ENCODE peak calls at places on chromosome X, in nine cellular contexts. One of them, this sample, is unnamed. For H3K9me3, the result is how much of the 10 kb centered on the place peaks cover.

GRCh38 chrX:38694394-38694793 is 106.9 kb upstream of the MID1IP1 start:
- DNase-seq in uterus: no peak
- DNase-seq in heart left ventricle: no peak
- DNase-seq in ovary: no peak
- DNase-seq in GM23248: peak
- DNase-seq in Peyer's patch: no peak
- DNase-seq in CD4-positive, alpha-beta memory T cell: no peak
- DNase-seq in mammary epithelial cell: peak
- DNase-seq in CD8-positive, alpha-beta T cell: no peak
- DNase-seq in this sample: no peak

GRCh38 chrX:17174671-17175070 is 200.3 kb upstream of the NHS start:
- DNase-seq in uterus: no peak
- DNase-seq in heart left ventricle: peak
- DNase-seq in ovary: no peak
- DNase-seq in GM23248: no peak
- DNase-seq in Peyer's patch: no peak
- DNase-seq in CD4-positive, alpha-beta memory T cell: no peak
- DNase-seq in mammary epithelial cell: no peak
- DNase-seq in CD8-positive, alpha-beta T cell: no peak
- DNase-seq in this sample: no peak

GRCh38 chrX:136662104-136662503 is 14.1 kb downstream of the CD40LG start:
- DNase-seq in uterus: no peak
- DNase-seq in heart left ventricle: no peak
- DNase-seq in ovary: no peak
- DNase-seq in GM23248: no peak
- DNase-seq in Peyer's patch: no peak
- DNase-seq in CD4-positive, alpha-beta memory T cell: peak
- DNase-seq in mammary epithelial cell: no peak
- DNase-seq in CD8-positive, alpha-beta T cell: peak
- DNase-seq in this sample: no peak

GRCh38 chrX:16022580-16023170 is 100.7 kb upstream of the GRPR start:
- DNase-seq in uterus: no peak
- DNase-seq in heart left ventricle: no peak
- DNase-seq in ovary: no peak
- DNase-seq in GM23248: peak
- DNase-seq in Peyer's patch: no peak
- DNase-seq in CD4-positive, alpha-beta memory T cell: no peak
- DNase-seq in mammary epithelial cell: peak
- DNase-seq in CD8-positive, alpha-beta T cell: no peak
- DNase-seq in this sample: no peak

GRCh38 chrX:139495324-139495723 is 35.2 kb upstream of the F9 start:
- DNase-seq in uterus: no peak
- DNase-seq in heart left ventricle: no peak
- DNase-seq in ovary: no peak
- DNase-seq in GM23248: no peak
- DNase-seq in Peyer's patch: no peak
- DNase-seq in CD4-positive, alpha-beta memory T cell: no peak
- DNase-seq in mammary epithelial cell: no peak
- DNase-seq in CD8-positive, alpha-beta T cell: no peak
- DNase-seq in this sample: no peak

GRCh38 chrX:69815519-69815918 is 199.6 kb downstream of the EDA start:
- DNase-seq in uterus: no peak
- DNase-seq in heart left ventricle: no peak
- DNase-seq in ovary: no peak
- DNase-seq in GM23248: no peak
- DNase-seq in Peyer's patch: no peak
- DNase-seq in CD4-positive, alpha-beta memory T cell: no peak
- DNase-seq in mammary epithelial cell: no peak
- DNase-seq in CD8-positive, alpha-beta T cell: no peak
- DNase-seq in this sample: no peak

GRCh38 chrX:78625292-78625909 is 33.7 kb downstream of the RTL3 start:
- DNase-seq in uterus: no peak
- DNase-seq in heart left ventricle: no peak
- DNase-seq in ovary: no peak
- DNase-seq in GM23248: no peak
- DNase-seq in Peyer's patch: no peak
- DNase-seq in CD4-positive, alpha-beta memory T cell: no peak
- DNase-seq in mammary epithelial cell: no peak
- DNase-seq in CD8-positive, alpha-beta T cell: no peak
- DNase-seq in this sample: no peak

GRCh38 chrX:27619975-27620374 is 29.8 kb downstream of the DCAF8L2 start:
- DNase-seq in uterus: no peak
- DNase-seq in heart left ventricle: no peak
- DNase-seq in ovary: no peak
- DNase-seq in GM23248: peak
- DNase-seq in Peyer's patch: no peak
- DNase-seq in CD4-positive, alpha-beta memory T cell: no peak
- DNase-seq in mammary epithelial cell: peak
- DNase-seq in CD8-positive, alpha-beta T cell: no peak
- DNase-seq in this sample: no peak

GRCh38 chrX:24702362-24703184 is 8.9 kb downstream of the POLA1 start:
- DNase-seq in uterus: no peak
- DNase-seq in heart left ventricle: no peak
- DNase-seq in ovary: no peak
- DNase-seq in GM23248: no peak
- DNase-seq in Peyer's patch: no peak
- DNase-seq in CD4-positive, alpha-beta memory T cell: no peak
- DNase-seq in mammary epithelial cell: no peak
- DNase-seq in CD8-positive, alpha-beta T cell: no peak
- DNase-seq in this sample: no peak

GRCh38 chrX:107629533-107629909 is 1.2 kb downstream of the PRPS1 start:
- DNase-seq in uterus: no peak
- DNase-seq in heart left ventricle: no peak
- DNase-seq in ovary: peak
- DNase-seq in GM23248: peak
- DNase-seq in Peyer's patch: no peak
- DNase-seq in CD4-positive, alpha-beta memory T cell: no peak
- DNase-seq in mammary epithelial cell: peak
- DNase-seq in CD8-positive, alpha-beta T cell: no peak
- DNase-seq in this sample: no peak

GRCh38 chrX:118644378-118644777 is 83.0 kb upstream of the IL13RA1 start:
- DNase-seq in uterus: no peak
- DNase-seq in heart left ventricle: no peak
- DNase-seq in ovary: no peak
- DNase-seq in GM23248: peak
- DNase-seq in Peyer's patch: no peak
- DNase-seq in CD4-positive, alpha-beta memory T cell: no peak
- DNase-seq in mammary epithelial cell: peak
- DNase-seq in CD8-positive, alpha-beta T cell: no peak
- DNase-seq in this sample: no peak

GRCh38 chrX:109629310-109629709 is 4.3 kb upstream of the KCNE5 start:
- DNase-seq in uterus: no peak
- DNase-seq in heart left ventricle: no peak
- DNase-seq in ovary: no peak
- DNase-seq in GM23248: no peak
- DNase-seq in Peyer's patch: no peak
- DNase-seq in CD4-positive, alpha-beta memory T cell: no peak
- DNase-seq in mammary epithelial cell: no peak
- DNase-seq in CD8-positive, alpha-beta T cell: no peak
- DNase-seq in this sample: no peak

GRCh38 chrX:21487832-21488231 is 113.6 kb downstream of the CNKSR2 start:
- DNase-seq in uterus: no peak
- DNase-seq in heart left ventricle: no peak
- DNase-seq in ovary: no peak
- DNase-seq in GM23248: no peak
- DNase-seq in Peyer's patch: no peak
- DNase-seq in CD4-positive, alpha-beta memory T cell: no peak
- DNase-seq in mammary epithelial cell: peak
- DNase-seq in CD8-positive, alpha-beta T cell: no peak
- DNase-seq in this sample: no peak

GRCh38 chrX:9804444-9804843 is 18.2 kb downstream of the SHROOM2 start:
- DNase-seq in uterus: no peak
- DNase-seq in heart left ventricle: no peak
- DNase-seq in ovary: no peak
- DNase-seq in GM23248: no peak
- DNase-seq in Peyer's patch: no peak
- DNase-seq in CD4-positive, alpha-beta memory T cell: no peak
- DNase-seq in mammary epithelial cell: no peak
- DNase-seq in CD8-positive, alpha-beta T cell: no peak
- DNase-seq in this sample: no peak

GRCh38 chrX:101219840-101220191 is 230 bp downstream of the DRP2 start:
- DNase-seq in uterus: no peak
- DNase-seq in heart left ventricle: no peak
- DNase-seq in ovary: peak
- DNase-seq in GM23248: peak
- DNase-seq in Peyer's patch: no peak
- DNase-seq in CD4-positive, alpha-beta memory T cell: no peak
- DNase-seq in mammary epithelial cell: no peak
- DNase-seq in CD8-positive, alpha-beta T cell: no peak
- DNase-seq in this sample: no peak

GRCh38 chrX:102765794-102766193 is 45.3 kb downstream of the GPRASP3 start:
- DNase-seq in uterus: peak
- DNase-seq in heart left ventricle: no peak
- DNase-seq in ovary: no peak
- DNase-seq in GM23248: peak
- DNase-seq in Peyer's patch: no peak
- DNase-seq in CD4-positive, alpha-beta memory T cell: no peak
- DNase-seq in mammary epithelial cell: peak
- DNase-seq in CD8-positive, alpha-beta T cell: no peak
- DNase-seq in this sample: no peak

GRCh38 chrX:87409113-87409841 is 108.3 kb upstream of the KLHL4 start:
- DNase-seq in uterus: peak
- DNase-seq in heart left ventricle: peak
- DNase-seq in ovary: peak
- DNase-seq in GM23248: peak
- DNase-seq in Peyer's patch: no peak
- DNase-seq in CD4-positive, alpha-beta memory T cell: no peak
- DNase-seq in mammary epithelial cell: peak
- DNase-seq in CD8-positive, alpha-beta T cell: no peak
- DNase-seq in this sample: no peak

GRCh38 chrX:136183175-136183574 is 35.8 kb downstream of the FHL1 start:
- DNase-seq in uterus: no peak
- DNase-seq in heart left ventricle: no peak
- DNase-seq in ovary: no peak
- DNase-seq in GM23248: no peak
- DNase-seq in Peyer's patch: no peak
- DNase-seq in CD4-positive, alpha-beta memory T cell: no peak
- DNase-seq in mammary epithelial cell: no peak
- DNase-seq in CD8-positive, alpha-beta T cell: no peak
- DNase-seq in this sample: no peak

GRCh38 chrX:130085551-130085986 is 24.7 kb downstream of the ELF4 start:
- DNase-seq in uterus: peak
- DNase-seq in heart left ventricle: no peak
- DNase-seq in ovary: no peak
- DNase-seq in GM23248: peak
- DNase-seq in Peyer's patch: peak
- DNase-seq in CD4-positive, alpha-beta memory T cell: no peak
- DNase-seq in mammary epithelial cell: no peak
- DNase-seq in CD8-positive, alpha-beta T cell: no peak
- DNase-seq in this sample: no peak
- H3K27ac ChIP-seq in uterus: no peak
- H3K27ac ChIP-seq in heart left ventricle: peak
- H3K27ac ChIP-seq in ovary: no peak
- H3K27ac ChIP-seq in GM23248: peak
- H3K27ac ChIP-seq in Peyer's patch: peak
- H3K27ac ChIP-seq in CD4-positive, alpha-beta memory T cell: peak
- H3K27ac ChIP-seq in mammary epithelial cell: no peak
- H3K27ac ChIP-seq in CD8-positive, alpha-beta T cell: peak
- H3K27ac ChIP-seq in this sample: peak

DNA sequence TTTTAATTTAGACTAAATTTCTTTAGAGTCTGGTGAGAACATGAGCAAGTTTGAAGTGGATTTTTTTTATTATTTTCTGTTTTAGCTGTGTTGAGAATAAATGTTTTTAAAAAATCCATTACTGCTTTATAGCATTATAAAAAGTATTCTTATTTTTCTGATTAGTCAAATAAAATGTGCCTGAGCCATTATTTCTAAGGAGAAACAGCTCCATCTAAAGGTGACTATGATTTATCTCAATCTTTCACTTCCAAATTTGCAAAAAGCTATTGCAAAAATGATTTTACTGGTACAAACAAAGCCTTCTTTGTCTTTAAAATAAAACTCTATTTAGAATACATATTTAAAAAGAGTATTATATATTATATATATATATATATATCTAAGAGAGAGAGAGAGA is 959.2 kb downstream of the FAM133A start:
- DNase-seq in uterus: no peak
- DNase-seq in heart left ventricle: no peak
- DNase-seq in ovary: no peak
- DNase-seq in GM23248: no peak
- DNase-seq in Peyer's patch: no peak
- DNase-seq in CD4-positive, alpha-beta memory T cell: no peak
- DNase-seq in mammary epithelial cell: no peak
- DNase-seq in CD8-positive, alpha-beta T cell: no peak
- DNase-seq in this sample: no peak
- H3K9me3 ChIP-seq in uterus: under half
- H3K9me3 ChIP-seq in heart left ventricle: under half
- H3K9me3 ChIP-seq in ovary: under half
- H3K9me3 ChIP-seq in GM23248: under half
- H3K9me3 ChIP-seq in Peyer's patch: under half
- H3K9me3 ChIP-seq in CD4-positive, alpha-beta memory T cell: under half
- H3K9me3 ChIP-seq in mammary epithelial cell: under half
- H3K9me3 ChIP-seq in CD8-positive, alpha-beta T cell: under half
- H3K9me3 ChIP-seq in this sample: under half

GRCh38 chrX:112071132-112071531 is 11.4 kb downstream of the TRPC5 start:
- DNase-seq in uterus: no peak
- DNase-seq in heart left ventricle: no peak
- DNase-seq in ovary: no peak
- DNase-seq in GM23248: no peak
- DNase-seq in Peyer's patch: no peak
- DNase-seq in CD4-positive, alpha-beta memory T cell: no peak
- DNase-seq in mammary epithelial cell: no peak
- DNase-seq in CD8-positive, alpha-beta T cell: no peak
- DNase-seq in this sample: no peak

GRCh38 chrX:112067601-112068000 is 15.0 kb downstream of the TRPC5 start:
- DNase-seq in uterus: no peak
- DNase-seq in heart left ventricle: no peak
- DNase-seq in ovary: no peak
- DNase-seq in GM23248: no peak
- DNase-seq in Peyer's patch: no peak
- DNase-seq in CD4-positive, alpha-beta memory T cell: no peak
- DNase-seq in mammary epithelial cell: no peak
- DNase-seq in CD8-positive, alpha-beta T cell: no peak
- DNase-seq in this sample: no peak

GRCh38 chrX:112066813-112067212 is 15.8 kb downstream of the TRPC5 start:
- DNase-seq in uterus: no peak
- DNase-seq in heart left ventricle: no peak
- DNase-seq in ovary: no peak
- DNase-seq in GM23248: no peak
- DNase-seq in Peyer's patch: no peak
- DNase-seq in CD4-positive, alpha-beta memory T cell: no peak
- DNase-seq in mammary epithelial cell: no peak
- DNase-seq in CD8-positive, alpha-beta T cell: no peak
- DNase-seq in this sample: no peak
- H3K27ac ChIP-seq in uterus: no peak
- H3K27ac ChIP-seq in heart left ventricle: no peak
- H3K27ac ChIP-seq in ovary: no peak
- H3K27ac ChIP-seq in GM23248: no peak
- H3K27ac ChIP-seq in Peyer's patch: no peak
- H3K27ac ChIP-seq in CD4-positive, alpha-beta memory T cell: no peak
- H3K27ac ChIP-seq in mammary epithelial cell: no peak
- H3K27ac ChIP-seq in CD8-positive, alpha-beta T cell: no peak
- H3K27ac ChIP-seq in this sample: no peak

DNA sequence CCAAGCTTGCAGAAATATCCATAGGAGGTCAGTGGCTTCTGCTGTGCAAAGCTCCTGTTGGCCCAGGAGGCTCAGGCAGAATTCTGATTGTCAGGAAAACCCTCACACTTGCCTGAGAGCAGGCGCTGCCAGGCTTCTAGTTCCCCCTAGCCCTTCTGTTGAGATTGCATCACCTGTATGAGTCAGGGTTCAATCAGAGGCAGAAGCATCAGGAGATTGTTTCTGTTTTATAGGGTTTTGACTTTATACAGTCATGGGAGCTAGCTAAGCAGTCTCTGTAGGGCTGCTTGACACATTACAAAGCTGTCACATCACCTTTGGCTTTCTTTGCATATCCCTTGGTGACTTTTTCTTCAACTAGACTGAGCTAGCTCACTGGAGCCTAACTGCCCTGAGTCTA is 27.8 kb downstream of the DIPK2B start:
- DNase-seq in uterus: no peak
- DNase-seq in heart left ventricle: no peak
- DNase-seq in ovary: no peak
- DNase-seq in GM23248: peak
- DNase-seq in Peyer's patch: no peak
- DNase-seq in CD4-positive, alpha-beta memory T cell: no peak
- DNase-seq in mammary epithelial cell: peak
- DNase-seq in CD8-positive, alpha-beta T cell: no peak
- DNase-seq in this sample: no peak
- H3K9me3 ChIP-seq in uterus: under half
- H3K9me3 ChIP-seq in heart left ventricle: under half
- H3K9me3 ChIP-seq in ovary: under half
- H3K9me3 ChIP-seq in GM23248: under half
- H3K9me3 ChIP-seq in Peyer's patch: under half
- H3K9me3 ChIP-seq in CD4-positive, alpha-beta memory T cell: under half
- H3K9me3 ChIP-seq in mammary epithelial cell: under half
- H3K9me3 ChIP-seq in CD8-positive, alpha-beta T cell: under half
- H3K9me3 ChIP-seq in this sample: under half

This sample was measured in CD4-positive, alpha-beta T cell.